ENCODE peak calls at places on chromosome 18, in four cellular contexts. M is substantia nigra; N is stimulated activated naive B cell treated with anti-CD40 and anti-IgM and Interleukin-4, amounts not matched to agents 10 μg/mL and 1 μg/mL and 100 μg/mL, for 72 hours; A is AG08395. H is an unnamed sample.

GRCh38 chr18:56139372-56139771 is 499.0 kb downstream of the TXNL1 start:
- DNase-seq in M (no peak), N (no peak), A (no peak), H (no peak)

GRCh38 chr18:50117876-50118275 is 77.1 kb downstream of the MYO5B start:
- DNase-seq in M (no peak), N (no peak), A (no peak), H (no peak)

GRCh38 chr18:65788373-65788772 is 37.6 kb downstream of the CDH7 start:
- DNase-seq in M (no peak), N (no peak), A (no peak), H (no peak)

GRCh38 chr18:59988098-59988706 is 88.4 kb downstream of the PMAIP1 start:
- DNase-seq in M (peak), N (no peak), A (peak), H (peak)

GRCh38 chr18:47204908-47205522 is 28.9 kb upstream of the IER3IP1 start:
- DNase-seq in M (peak), N (peak), A (peak), H (peak)

GRCh38 chr18:12438257-12438656 is 30.5 kb downstream of the PRELID3A start:
- DNase-seq in M (no peak), N (no peak), A (no peak), H (no peak)

GRCh38 chr18:487371-487770 is 13.1 kb downstream of the COLEC12 start:
- DNase-seq in M (no peak), N (no peak), A (no peak), H (no peak)

GRCh38 chr18:75127143-75128021 is 81.6 kb downstream of the PTGR3 start:
- DNase-seq in M (no peak), N (no peak), A (peak), H (no peak)

GRCh38 chr18:63848159-63848558 is 39.3 kb upstream of the SERPINB2 start:
- DNase-seq in M (peak), N (no peak), A (peak), H (peak)

GRCh38 chr18:484749-485464 is 15.6 kb downstream of the COLEC12 start:
- DNase-seq in M (no peak), N (no peak), A (no peak), H (no peak)

GRCh38 chr18:10953672-10954071 is 195.7 kb downstream of the PIEZO2 start:
- DNase-seq in M (no peak), N (no peak), A (no peak), H (no peak)

GRCh38 chr18:13247506-13247905 is 28.9 kb downstream of the LDLRAD4 start:
- DNase-seq in M (no peak), N (no peak), A (no peak), H (no peak)

GRCh38 chr18:77059294-77059916 is 73.2 kb downstream of the MBP start:
- DNase-seq in M (peak), N (no peak), A (no peak), H (peak)

GRCh38 chr18:76619342-76620315 is 124.6 kb upstream of the ZNF516 start:
- DNase-seq in M (peak), N (no peak), A (peak), H (peak)

GRCh38 chr18:78857252-78858150 is 122.1 kb upstream of the SALL3 start:
- DNase-seq in M (no peak), N (no peak), A (no peak), H (no peak)

GRCh38 chr18:33062834-33063364 is 290.1 kb upstream of the KLHL14 start:
- DNase-seq in M (no peak), N (no peak), A (no peak), H (no peak)

GRCh38 chr18:61993831-61994230 is 101.0 kb upstream of the RNF152 start:
- DNase-seq in M (no peak), N (no peak), A (peak), H (no peak)

H was measured in neural crest cell.